ENCODE peak calls at places on chromosomes 6 and 20, in five cellular contexts. V is HepG2, Y is GM12878, P is K562, F is SK-N-SH. K is an unnamed sample.

GRCh38 chr20:16966276-16966880 is 218.2 kb downstream of the OTOR start:
- DNase-seq in Y (no peak), V (no peak), P (no peak), F (no peak), K (no peak)

GRCh38 chr20:10922941-10923340 is 249.1 kb upstream of the JAG1 start:
- DNase-seq in P (no peak), V (no peak), Y (no peak), F (no peak), K (no peak)

GRCh38 chr20:20233041-20233514 is 134.8 kb upstream of the INSM1 start:
- DNase-seq in P (peak), V (no peak), F (peak), Y (no peak), K (peak)

GRCh38 chr6:3913077-3913957 is 64.1 kb downstream of the FAM50B start:
- DNase-seq in Y (no peak), F (no peak), V (peak), P (peak), K (no peak)

GRCh38 chr6:144585217-144585814 is 300.2 kb downstream of the UTRN start:
- DNase-seq in P (peak), V (peak), Y (no peak), F (peak), K (peak)

GRCh38 chr6:12289655-12290489 is at the start of gene EDN1:
- DNase-seq in P (peak), V (peak), Y (peak), F (peak), K (peak)

GRCh38 chr6:158514176-158514575 is 45.7 kb upstream of the TMEM181 start:
- DNase-seq in F (no peak), Y (no peak), V (no peak), P (no peak), K (no peak)

GRCh38 chr20:56606174-56606945 is 22.7 kb upstream of the TFAP2C start:
- DNase-seq in F (no peak), V (no peak), Y (no peak), P (no peak), K (no peak)

GRCh38 chr6:154488802-154489437 is 21.6 kb downstream of the CNKSR3 start:
- DNase-seq in F (no peak), V (no peak), P (no peak), Y (no peak), K (no peak)

GRCh38 chr6:101537917-101538316 is 144.4 kb downstream of the GRIK2 start:
- DNase-seq in P (no peak), F (no peak), V (no peak), Y (no peak), K (no peak)

GRCh38 chr6:101531538-101531937 is 138.0 kb downstream of the GRIK2 start:
- DNase-seq in V (no peak), F (no peak), Y (no peak), P (no peak), K (no peak)

GRCh38 chr6:101539510-101540245 is 146.2 kb downstream of the GRIK2 start:
- DNase-seq in F (no peak), Y (no peak), P (no peak), V (no peak), K (no peak)

GRCh38 chr6:101534821-101535220 is 141.3 kb downstream of the GRIK2 start:
- DNase-seq in F (no peak), Y (no peak), P (no peak), V (no peak), K (no peak)

DNA sequence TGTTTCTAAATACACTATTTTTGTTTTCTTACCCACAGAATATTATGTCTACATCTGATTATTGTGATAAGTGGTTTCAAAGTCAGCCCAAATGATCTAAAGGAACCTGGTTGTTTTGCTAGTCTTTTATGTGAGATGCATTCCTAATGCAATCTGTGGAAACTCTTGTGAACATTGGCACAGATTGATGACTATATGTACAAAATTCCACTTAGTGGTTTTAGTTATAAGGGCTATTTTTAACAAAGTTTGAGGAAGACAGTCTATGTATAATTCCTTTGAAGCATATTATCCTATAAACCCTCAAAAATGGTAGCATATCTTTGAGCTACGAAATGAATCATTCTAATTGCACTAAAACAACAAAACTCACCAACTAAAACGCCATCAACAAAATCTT is 140.9 kb downstream of the GRIK2 start:
- DNase-seq in F (no peak), P (no peak), Y (no peak), V (no peak), K (no peak)
- TF ChIP-seq GABPA in F (no peak), P (no peak), Y (no peak), V (no peak), K (no peak)

DNA sequence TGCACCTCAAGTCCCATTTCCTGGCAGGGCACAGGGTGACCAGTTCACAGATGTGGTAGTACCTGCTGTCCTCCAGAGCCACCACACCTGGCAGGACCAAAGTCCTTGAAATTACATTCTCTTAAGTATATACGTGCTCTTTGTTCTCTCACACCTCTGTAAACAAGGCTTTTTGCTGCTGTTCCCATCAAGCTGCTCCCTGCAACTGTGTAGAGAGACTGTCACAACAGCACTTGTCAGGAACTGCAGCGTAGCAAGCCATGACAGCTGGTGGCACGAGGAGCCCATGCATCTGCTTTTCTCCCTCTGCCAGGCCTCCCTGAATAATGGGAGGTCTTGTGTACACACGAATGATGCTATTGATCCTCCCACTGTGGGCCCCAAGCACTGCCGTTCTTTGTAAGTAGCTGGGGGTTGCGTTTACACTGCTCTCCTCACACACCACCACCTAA is 431.8 kb downstream of the CD83 start:
- DNase-seq in P (no peak), V (no peak), Y (no peak), F (no peak), K (no peak)
- TF ChIP-seq REST in P (no peak), V (no peak), Y (no peak), F (no peak), K (no peak)

DNA sequence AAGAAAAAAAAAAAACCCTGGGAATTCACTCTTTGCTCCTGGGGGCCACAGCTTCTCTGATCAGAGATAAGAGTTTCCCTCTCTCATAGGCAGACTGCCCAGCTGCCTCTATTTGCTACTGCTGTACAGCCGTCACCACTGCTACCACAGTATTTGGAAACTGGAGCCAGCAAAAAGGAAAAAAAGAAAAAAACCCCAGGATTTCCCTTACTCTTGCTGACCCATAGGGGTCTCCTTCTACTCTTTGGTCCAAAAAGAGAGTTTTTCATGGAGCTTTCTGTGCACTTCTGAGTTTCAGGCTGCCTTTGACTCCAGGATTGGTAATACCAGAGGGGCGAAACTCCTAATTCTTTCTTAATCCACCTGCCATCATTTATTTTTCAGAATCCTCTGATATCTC is 89.7 kb downstream of the MDGA1 start:
- DNase-seq in Y (no peak), V (peak), P (peak), F (peak), K (no peak)
- TF ChIP-seq CTCF in Y (peak), V (peak), P (peak), F (peak), K (no peak)

DNA sequence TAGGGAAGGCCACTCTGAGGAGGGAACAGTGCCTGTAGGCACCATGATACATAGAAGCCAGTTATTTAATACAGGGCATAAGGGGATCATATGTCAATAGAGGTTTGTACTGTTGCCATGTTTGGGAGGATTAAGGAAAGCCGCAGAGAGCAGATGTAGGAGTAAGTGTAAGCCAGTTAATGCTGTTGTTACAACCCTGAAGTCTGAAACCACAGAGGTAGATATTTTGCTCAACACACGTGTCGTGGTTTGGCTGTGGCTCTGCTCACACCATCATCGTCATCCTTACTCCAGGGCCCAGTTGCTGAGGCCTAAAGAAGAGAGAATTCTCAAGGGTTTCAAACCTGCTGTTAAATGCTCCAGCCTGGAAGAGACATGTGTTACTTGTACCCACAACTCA is 31.1 kb upstream of the PSMF1 start:
- DNase-seq in Y (no peak), P (no peak), V (no peak), F (no peak), K (no peak)
- TF ChIP-seq GABPA in Y (no peak), P (no peak), V (no peak), F (no peak), K (no peak)

GRCh38 chr20:52493177-52493711 is 301.7 kb upstream of the ZFP64 start:
- DNase-seq in P (no peak), Y (no peak), V (no peak), F (no peak), K (no peak)
- TF ChIP-seq REST in P (no peak), Y (no peak), V (no peak), F (no peak), K (no peak)

DNA sequence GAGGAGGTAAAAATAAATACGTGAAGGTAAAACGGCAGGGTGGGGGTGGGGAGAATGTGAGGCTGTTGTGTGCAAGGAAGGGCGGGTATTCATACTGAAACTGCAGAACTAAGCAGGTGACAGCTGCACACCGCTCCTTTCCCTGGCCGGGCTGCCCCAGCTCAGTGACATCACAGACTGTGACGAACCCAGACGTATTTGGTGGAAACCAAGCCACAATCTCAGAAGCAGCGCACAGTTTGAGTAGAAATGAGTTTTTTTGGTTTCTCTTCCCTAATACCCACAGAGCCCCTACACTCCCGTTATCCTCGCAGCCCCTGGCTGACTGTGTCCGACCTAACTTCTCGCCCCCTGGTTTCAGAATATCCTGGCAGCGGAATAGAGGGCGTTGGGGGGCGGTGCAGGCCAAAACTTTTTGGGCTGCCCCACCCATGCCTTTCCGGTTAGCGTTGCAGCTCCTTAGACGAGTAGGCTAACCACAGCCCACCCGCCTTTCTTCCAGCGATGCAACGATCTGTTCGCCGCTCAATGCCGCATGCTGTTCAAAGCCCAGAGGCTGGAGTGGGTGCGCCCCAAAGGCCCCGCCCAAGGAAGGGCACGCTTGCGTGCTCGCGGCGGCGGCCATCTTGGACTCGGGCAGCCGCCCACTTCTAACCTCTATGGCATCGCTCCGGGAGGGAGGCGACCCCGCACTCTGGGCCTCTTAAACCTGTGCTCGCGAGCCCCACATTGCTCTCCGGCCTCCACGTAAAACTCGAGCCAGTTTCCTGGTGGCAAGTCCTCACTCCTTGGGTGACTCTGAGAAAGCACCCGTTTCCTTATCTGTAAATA is 9.1 kb downstream of the BAK1 start:
- DNase-seq in P (peak), V (peak), Y (peak), F (peak), K (peak)
- TF ChIP-seq CTCF in P (peak), V (peak), Y (no peak), F (no peak), K (no peak)

GRCh38 chr20:31560094-31560899 is 44.8 kb upstream of the ID1 start:
- DNase-seq in P (peak), Y (no peak), F (peak), V (peak), K (peak)
- TF ChIP-seq GABPA in P (no peak), Y (no peak), F (no peak), V (no peak), K (no peak)

GRCh38 chr6:30814137-30815084 is 69.9 kb upstream of the DDR1 start:
- DNase-seq in P (peak), Y (no peak), V (no peak), F (no peak), K (peak)
- TF ChIP-seq REST in P (no peak), Y (no peak), V (no peak), F (no peak), K (no peak)

K was measured in HL-60.